ENCODE peak calls at places on chromosomes 11 and 22, in six cellular contexts. One of them, this sample, is unnamed.

GRCh38 chr11:3955299-3955665 is 99.8 kb downstream of the STIM1 start:
- DNase-seq in ELF-1: no peak
- DNase-seq in DMS153: no peak
- DNase-seq in stimulated activated CD8-positive, alpha-beta memory T cell treated with anti-CD3 and anti-CD28 coated beads, Interleukin-7, amount 100 ng/mL, for 24 hours: no peak
- DNase-seq in left lung: no peak
- DNase-seq in neural progenitor cell: no peak
- DNase-seq in this sample: no peak

GRCh38 chr22:23180301-23180892 is at the start of gene BCR:
- DNase-seq in ELF-1: peak; percentile 45
- DNase-seq in DMS153: peak; percentile 18
- DNase-seq in stimulated activated CD8-positive, alpha-beta memory T cell treated with anti-CD3 and anti-CD28 coated beads, Interleukin-7, amount 100 ng/mL, for 24 hours: no peak
- DNase-seq in left lung: peak; percentile 72
- DNase-seq in neural progenitor cell: peak; percentile 87
- DNase-seq in this sample: peak; percentile 83

GRCh38 chr11:45959851-45960250 is 37.4 kb downstream of the LARGE2 start:
- DNase-seq in ELF-1: no peak
- DNase-seq in DMS153: no peak
- DNase-seq in stimulated activated CD8-positive, alpha-beta memory T cell treated with anti-CD3 and anti-CD28 coated beads, Interleukin-7, amount 100 ng/mL, for 24 hours: no peak
- DNase-seq in left lung: no peak
- DNase-seq in neural progenitor cell: no peak
- DNase-seq in this sample: no peak

GRCh38 chr11:69060806-69061712 is 12.3 kb downstream of the TPCN2 start:
- DNase-seq in ELF-1: no peak
- DNase-seq in DMS153: no peak
- DNase-seq in stimulated activated CD8-positive, alpha-beta memory T cell treated with anti-CD3 and anti-CD28 coated beads, Interleukin-7, amount 100 ng/mL, for 24 hours: no peak
- DNase-seq in left lung: no peak
- DNase-seq in neural progenitor cell: no peak
- DNase-seq in this sample: no peak

GRCh38 chr11:86182976-86183584 is 61.5 kb upstream of the EED start:
- DNase-seq in ELF-1: no peak
- DNase-seq in DMS153: no peak
- DNase-seq in stimulated activated CD8-positive, alpha-beta memory T cell treated with anti-CD3 and anti-CD28 coated beads, Interleukin-7, amount 100 ng/mL, for 24 hours: peak; percentile 56
- DNase-seq in left lung: no peak
- DNase-seq in neural progenitor cell: no peak
- DNase-seq in this sample: no peak

GRCh38 chr11:119315139-119316016 is 1.6 kb downstream of the MCAM start:
- DNase-seq in ELF-1: peak; percentile 67
- DNase-seq in DMS153: peak; percentile 41
- DNase-seq in stimulated activated CD8-positive, alpha-beta memory T cell treated with anti-CD3 and anti-CD28 coated beads, Interleukin-7, amount 100 ng/mL, for 24 hours: no peak
- DNase-seq in left lung: no peak
- DNase-seq in neural progenitor cell: peak; percentile 61
- DNase-seq in this sample: peak; percentile 75

GRCh38 chr11:8070417-8071101 is 10.5 kb upstream of the TUB start:
- DNase-seq in ELF-1: no peak
- DNase-seq in DMS153: no peak
- DNase-seq in stimulated activated CD8-positive, alpha-beta memory T cell treated with anti-CD3 and anti-CD28 coated beads, Interleukin-7, amount 100 ng/mL, for 24 hours: no peak
- DNase-seq in left lung: no peak
- DNase-seq in neural progenitor cell: peak; percentile 45
- DNase-seq in this sample: no peak

GRCh38 chr11:128963744-128964340 is 21.2 kb upstream of the TP53AIP1 start:
- DNase-seq in ELF-1: no peak
- DNase-seq in DMS153: no peak
- DNase-seq in stimulated activated CD8-positive, alpha-beta memory T cell treated with anti-CD3 and anti-CD28 coated beads, Interleukin-7, amount 100 ng/mL, for 24 hours: no peak
- DNase-seq in left lung: no peak
- DNase-seq in neural progenitor cell: peak; percentile 18
- DNase-seq in this sample: no peak

GRCh38 chr11:65663634-65664200 is 1.0 kb upstream of the RELA start:
- DNase-seq in ELF-1: no peak
- DNase-seq in DMS153: no peak
- DNase-seq in stimulated activated CD8-positive, alpha-beta memory T cell treated with anti-CD3 and anti-CD28 coated beads, Interleukin-7, amount 100 ng/mL, for 24 hours: no peak
- DNase-seq in left lung: peak; percentile 68
- DNase-seq in neural progenitor cell: peak; percentile 52
- DNase-seq in this sample: no peak

GRCh38 chr22:23240639-23241389 is 60.5 kb downstream of the BCR start:
- DNase-seq in ELF-1: peak; percentile 76
- DNase-seq in DMS153: no peak
- DNase-seq in stimulated activated CD8-positive, alpha-beta memory T cell treated with anti-CD3 and anti-CD28 coated beads, Interleukin-7, amount 100 ng/mL, for 24 hours: no peak
- DNase-seq in left lung: no peak
- DNase-seq in neural progenitor cell: peak; percentile 50
- DNase-seq in this sample: no peak

GRCh38 chr11:97364047-97364446 is 974.2 kb downstream of the JRKL start:
- DNase-seq in ELF-1: no peak
- DNase-seq in DMS153: no peak
- DNase-seq in stimulated activated CD8-positive, alpha-beta memory T cell treated with anti-CD3 and anti-CD28 coated beads, Interleukin-7, amount 100 ng/mL, for 24 hours: no peak
- DNase-seq in left lung: no peak
- DNase-seq in neural progenitor cell: no peak
- DNase-seq in this sample: no peak

GRCh38 chr11:11345099-11345498 is 8.0 kb downstream of the CSNK2A3 start:
- DNase-seq in ELF-1: no peak
- DNase-seq in DMS153: no peak
- DNase-seq in stimulated activated CD8-positive, alpha-beta memory T cell treated with anti-CD3 and anti-CD28 coated beads, Interleukin-7, amount 100 ng/mL, for 24 hours: no peak
- DNase-seq in left lung: peak; percentile 74
- DNase-seq in neural progenitor cell: no peak
- DNase-seq in this sample: no peak

GRCh38 chr11:73226297-73227006 is 8.4 kb downstream of the P2RY2 start:
- DNase-seq in ELF-1: no peak
- DNase-seq in DMS153: no peak
- DNase-seq in stimulated activated CD8-positive, alpha-beta memory T cell treated with anti-CD3 and anti-CD28 coated beads, Interleukin-7, amount 100 ng/mL, for 24 hours: no peak
- DNase-seq in left lung: peak; percentile 13
- DNase-seq in neural progenitor cell: peak; percentile 1
- DNase-seq in this sample: no peak

GRCh38 chr22:41883400-41883799 is 31.5 kb downstream of the SHISA8 start:
- DNase-seq in ELF-1: no peak
- DNase-seq in DMS153: no peak
- DNase-seq in stimulated activated CD8-positive, alpha-beta memory T cell treated with anti-CD3 and anti-CD28 coated beads, Interleukin-7, amount 100 ng/mL, for 24 hours: no peak
- DNase-seq in left lung: no peak
- DNase-seq in neural progenitor cell: no peak
- DNase-seq in this sample: no peak

GRCh38 chr22:40665312-40665711 is 14.0 kb upstream of the MCHR1 start:
- DNase-seq in ELF-1: no peak
- DNase-seq in DMS153: no peak
- DNase-seq in stimulated activated CD8-positive, alpha-beta memory T cell treated with anti-CD3 and anti-CD28 coated beads, Interleukin-7, amount 100 ng/mL, for 24 hours: no peak
- DNase-seq in left lung: no peak
- DNase-seq in neural progenitor cell: no peak
- DNase-seq in this sample: no peak

This sample was measured in GM19239.